ENCODE peak calls at places on chromosomes 7 and 10, in seven cellular contexts. One of them, this sample, is unnamed.

GRCh38 chr10:15254808-15255655 is 86.5 kb upstream of the NMT2 start:
- DNase-seq in NCI-H2029: no peak
- DNase-seq in heart right ventricle: peak
- DNase-seq in smooth muscle cell of the brain vasculature: no peak
- DNase-seq in brain microvascular endothelial cell: no peak
- DNase-seq in chondrocyte: no peak
- DNase-seq in GDM1: no peak
- DNase-seq in this sample: no peak

GRCh38 chr10:113213041-113213440 is 263.0 kb downstream of the TCF7L2 start:
- DNase-seq in brain microvascular endothelial cell: no peak
- DNase-seq in chondrocyte: no peak
- DNase-seq in NCI-H2029: no peak
- DNase-seq in heart right ventricle: no peak
- DNase-seq in GDM1: no peak
- DNase-seq in smooth muscle cell of the brain vasculature: no peak
- DNase-seq in this sample: no peak

GRCh38 chr7:73770860-73771665 is 993 bp upstream of the CLDN3 start:
- DNase-seq in GDM1: no peak
- DNase-seq in NCI-H2029: no peak
- DNase-seq in chondrocyte: no peak
- DNase-seq in heart right ventricle: no peak
- DNase-seq in smooth muscle cell of the brain vasculature: no peak
- DNase-seq in brain microvascular endothelial cell: no peak
- DNase-seq in this sample: no peak

GRCh38 chr7:100483101-100483727 is 513 bp upstream of the NYAP1 start:
- DNase-seq in smooth muscle cell of the brain vasculature: no peak
- DNase-seq in NCI-H2029: no peak
- DNase-seq in GDM1: peak
- DNase-seq in chondrocyte: no peak
- DNase-seq in heart right ventricle: peak
- DNase-seq in brain microvascular endothelial cell: peak
- DNase-seq in this sample: no peak

GRCh38 chr10:43667317-43667731 is 18.6 kb upstream of the ZNF32 start:
- DNase-seq in smooth muscle cell of the brain vasculature: no peak
- DNase-seq in heart right ventricle: no peak
- DNase-seq in NCI-H2029: no peak
- DNase-seq in brain microvascular endothelial cell: no peak
- DNase-seq in chondrocyte: no peak
- DNase-seq in GDM1: no peak
- DNase-seq in this sample: no peak

GRCh38 chr7:63030061-63030460 is 968.6 kb upstream of the ZNF722 start:
- DNase-seq in smooth muscle cell of the brain vasculature: no peak
- DNase-seq in GDM1: no peak
- DNase-seq in brain microvascular endothelial cell: no peak
- DNase-seq in chondrocyte: peak
- DNase-seq in heart right ventricle: no peak
- DNase-seq in NCI-H2029: no peak
- DNase-seq in this sample: no peak

GRCh38 chr7:81624650-81625310 is 145.1 kb downstream of the HGF start:
- DNase-seq in NCI-H2029: no peak
- DNase-seq in smooth muscle cell of the brain vasculature: no peak
- DNase-seq in heart right ventricle: no peak
- DNase-seq in brain microvascular endothelial cell: no peak
- DNase-seq in GDM1: no peak
- DNase-seq in chondrocyte: no peak
- DNase-seq in this sample: no peak

GRCh38 chr10:102645388-102645740 is 1.1 kb downstream of the TRIM8 start:
- DNase-seq in smooth muscle cell of the brain vasculature: no peak
- DNase-seq in GDM1: no peak
- DNase-seq in heart right ventricle: peak
- DNase-seq in NCI-H2029: peak
- DNase-seq in chondrocyte: no peak
- DNase-seq in brain microvascular endothelial cell: peak
- DNase-seq in this sample: peak

GRCh38 chr10:1766049-1766448 is 28.7 kb upstream of the ADARB2 start:
- DNase-seq in chondrocyte: no peak
- DNase-seq in smooth muscle cell of the brain vasculature: no peak
- DNase-seq in GDM1: no peak
- DNase-seq in brain microvascular endothelial cell: no peak
- DNase-seq in NCI-H2029: no peak
- DNase-seq in heart right ventricle: no peak
- DNase-seq in this sample: no peak

GRCh38 chr7:57867884-57868701 is 418.1 kb downstream of the ZNF716 start:
- DNase-seq in GDM1: no peak
- DNase-seq in brain microvascular endothelial cell: no peak
- DNase-seq in heart right ventricle: no peak
- DNase-seq in smooth muscle cell of the brain vasculature: no peak
- DNase-seq in NCI-H2029: no peak
- DNase-seq in chondrocyte: no peak
- DNase-seq in this sample: no peak

GRCh38 chr10:6678211-6678803 is 98.2 kb upstream of the PRKCQ start:
- DNase-seq in brain microvascular endothelial cell: peak
- DNase-seq in heart right ventricle: peak
- DNase-seq in smooth muscle cell of the brain vasculature: no peak
- DNase-seq in GDM1: peak
- DNase-seq in chondrocyte: no peak
- DNase-seq in NCI-H2029: no peak
- DNase-seq in this sample: no peak